ENCODE peak calls at places on chromosomes 2 and 18, in seven cellular contexts. One of them, this sample, is unnamed.
A peak's percentile ranks its signal among the peaks of the same experiment; 100 is the strongest.

GRCh38 chr2:106197878-106198277 is 3.8 kb upstream of the UXS1 start:
- DNase-seq in activated CD4-positive, alpha-beta T cell treated with anti-CD3 and anti-CD28 coated beads, Interleukin-2, amount 50 U/mL, for 4 hours: no peak
- DNase-seq in NCI-H82: no peak
- DNase-seq in pons: no peak
- DNase-seq in central memory CD8-positive, alpha-beta T cell: no peak
- DNase-seq in stimulated activated CD8-positive, alpha-beta memory T cell treated with anti-CD3 and anti-CD28 coated beads, Interleukin-7, amount 100 ng/mL, for 1 hour: no peak
- DNase-seq in neural progenitor cell: no peak
- DNase-seq in this sample: no peak

GRCh38 chr2:88545118-88545517 is 82.1 kb downstream of the EIF2AK3 start:
- DNase-seq in activated CD4-positive, alpha-beta T cell treated with anti-CD3 and anti-CD28 coated beads, Interleukin-2, amount 50 U/mL, for 4 hours: no peak
- DNase-seq in NCI-H82: peak; percentile 79
- DNase-seq in pons: no peak
- DNase-seq in central memory CD8-positive, alpha-beta T cell: no peak
- DNase-seq in stimulated activated CD8-positive, alpha-beta memory T cell treated with anti-CD3 and anti-CD28 coated beads, Interleukin-7, amount 100 ng/mL, for 1 hour: no peak
- DNase-seq in neural progenitor cell: peak; percentile 28
- DNase-seq in this sample: no peak

GRCh38 chr2:196504788-196505187 is 134.7 kb upstream of the CCDC150 start:
- DNase-seq in activated CD4-positive, alpha-beta T cell treated with anti-CD3 and anti-CD28 coated beads, Interleukin-2, amount 50 U/mL, for 4 hours: no peak
- DNase-seq in NCI-H82: no peak
- DNase-seq in pons: no peak
- DNase-seq in central memory CD8-positive, alpha-beta T cell: no peak
- DNase-seq in stimulated activated CD8-positive, alpha-beta memory T cell treated with anti-CD3 and anti-CD28 coated beads, Interleukin-7, amount 100 ng/mL, for 1 hour: no peak
- DNase-seq in neural progenitor cell: no peak
- DNase-seq in this sample: no peak

GRCh38 chr2:26997394-26997793 is 27.0 kb downstream of the MAPRE3 start:
- DNase-seq in activated CD4-positive, alpha-beta T cell treated with anti-CD3 and anti-CD28 coated beads, Interleukin-2, amount 50 U/mL, for 4 hours: no peak
- DNase-seq in NCI-H82: peak; percentile 23
- DNase-seq in pons: no peak
- DNase-seq in central memory CD8-positive, alpha-beta T cell: no peak
- DNase-seq in stimulated activated CD8-positive, alpha-beta memory T cell treated with anti-CD3 and anti-CD28 coated beads, Interleukin-7, amount 100 ng/mL, for 1 hour: no peak
- DNase-seq in neural progenitor cell: peak; percentile 61
- DNase-seq in this sample: no peak

GRCh38 chr2:8797682-8798081 is 39.7 kb downstream of the KIDINS220 start:
- DNase-seq in activated CD4-positive, alpha-beta T cell treated with anti-CD3 and anti-CD28 coated beads, Interleukin-2, amount 50 U/mL, for 4 hours: no peak
- DNase-seq in NCI-H82: no peak
- DNase-seq in pons: no peak
- DNase-seq in central memory CD8-positive, alpha-beta T cell: no peak
- DNase-seq in stimulated activated CD8-positive, alpha-beta memory T cell treated with anti-CD3 and anti-CD28 coated beads, Interleukin-7, amount 100 ng/mL, for 1 hour: no peak
- DNase-seq in neural progenitor cell: no peak
- DNase-seq in this sample: no peak

GRCh38 chr2:64807417-64807816 is 153.7 kb upstream of the SERTAD2 start:
- DNase-seq in activated CD4-positive, alpha-beta T cell treated with anti-CD3 and anti-CD28 coated beads, Interleukin-2, amount 50 U/mL, for 4 hours: peak; percentile 7
- DNase-seq in NCI-H82: no peak
- DNase-seq in pons: no peak
- DNase-seq in central memory CD8-positive, alpha-beta T cell: no peak
- DNase-seq in stimulated activated CD8-positive, alpha-beta memory T cell treated with anti-CD3 and anti-CD28 coated beads, Interleukin-7, amount 100 ng/mL, for 1 hour: no peak
- DNase-seq in neural progenitor cell: no peak
- DNase-seq in this sample: no peak

GRCh38 chr2:157990173-157990572 is 111.5 kb upstream of the UPP2 start:
- DNase-seq in activated CD4-positive, alpha-beta T cell treated with anti-CD3 and anti-CD28 coated beads, Interleukin-2, amount 50 U/mL, for 4 hours: no peak
- DNase-seq in NCI-H82: no peak
- DNase-seq in pons: no peak
- DNase-seq in central memory CD8-positive, alpha-beta T cell: no peak
- DNase-seq in stimulated activated CD8-positive, alpha-beta memory T cell treated with anti-CD3 and anti-CD28 coated beads, Interleukin-7, amount 100 ng/mL, for 1 hour: no peak
- DNase-seq in neural progenitor cell: peak; percentile 68
- DNase-seq in this sample: no peak

GRCh38 chr18:46333371-46334199 is 229.4 kb downstream of the HAUS1 start:
- DNase-seq in activated CD4-positive, alpha-beta T cell treated with anti-CD3 and anti-CD28 coated beads, Interleukin-2, amount 50 U/mL, for 4 hours: no peak
- DNase-seq in NCI-H82: peak; percentile 88
- DNase-seq in pons: peak; percentile 18
- DNase-seq in central memory CD8-positive, alpha-beta T cell: no peak
- DNase-seq in stimulated activated CD8-positive, alpha-beta memory T cell treated with anti-CD3 and anti-CD28 coated beads, Interleukin-7, amount 100 ng/mL, for 1 hour: no peak
- DNase-seq in neural progenitor cell: peak; percentile 86
- DNase-seq in this sample: no peak

GRCh38 chr2:12486205-12487118 is 230.3 kb upstream of the TRIB2 start:
- DNase-seq in activated CD4-positive, alpha-beta T cell treated with anti-CD3 and anti-CD28 coated beads, Interleukin-2, amount 50 U/mL, for 4 hours: no peak
- DNase-seq in NCI-H82: no peak
- DNase-seq in pons: no peak
- DNase-seq in central memory CD8-positive, alpha-beta T cell: no peak
- DNase-seq in stimulated activated CD8-positive, alpha-beta memory T cell treated with anti-CD3 and anti-CD28 coated beads, Interleukin-7, amount 100 ng/mL, for 1 hour: no peak
- DNase-seq in neural progenitor cell: no peak
- DNase-seq in this sample: no peak

GRCh38 chr2:54891901-54892300 is 158.3 kb downstream of the RTN4 start:
- DNase-seq in activated CD4-positive, alpha-beta T cell treated with anti-CD3 and anti-CD28 coated beads, Interleukin-2, amount 50 U/mL, for 4 hours: no peak
- DNase-seq in NCI-H82: no peak
- DNase-seq in pons: no peak
- DNase-seq in central memory CD8-positive, alpha-beta T cell: no peak
- DNase-seq in stimulated activated CD8-positive, alpha-beta memory T cell treated with anti-CD3 and anti-CD28 coated beads, Interleukin-7, amount 100 ng/mL, for 1 hour: no peak
- DNase-seq in neural progenitor cell: no peak
- DNase-seq in this sample: no peak

GRCh38 chr2:217231212-217231611 is 371.3 kb upstream of the TNP1 start:
- DNase-seq in activated CD4-positive, alpha-beta T cell treated with anti-CD3 and anti-CD28 coated beads, Interleukin-2, amount 50 U/mL, for 4 hours: no peak
- DNase-seq in NCI-H82: no peak
- DNase-seq in pons: no peak
- DNase-seq in central memory CD8-positive, alpha-beta T cell: no peak
- DNase-seq in stimulated activated CD8-positive, alpha-beta memory T cell treated with anti-CD3 and anti-CD28 coated beads, Interleukin-7, amount 100 ng/mL, for 1 hour: no peak
- DNase-seq in neural progenitor cell: no peak
- DNase-seq in this sample: no peak

GRCh38 chr2:226122067-226122466 is 677.6 kb downstream of the IRS1 start:
- DNase-seq in activated CD4-positive, alpha-beta T cell treated with anti-CD3 and anti-CD28 coated beads, Interleukin-2, amount 50 U/mL, for 4 hours: no peak
- DNase-seq in NCI-H82: no peak
- DNase-seq in pons: peak; percentile 35
- DNase-seq in central memory CD8-positive, alpha-beta T cell: no peak
- DNase-seq in stimulated activated CD8-positive, alpha-beta memory T cell treated with anti-CD3 and anti-CD28 coated beads, Interleukin-7, amount 100 ng/mL, for 1 hour: no peak
- DNase-seq in neural progenitor cell: no peak
- DNase-seq in this sample: no peak

GRCh38 chr2:190682168-190682567 is 33.3 kb downstream of the NAB1 start:
- DNase-seq in activated CD4-positive, alpha-beta T cell treated with anti-CD3 and anti-CD28 coated beads, Interleukin-2, amount 50 U/mL, for 4 hours: no peak
- DNase-seq in NCI-H82: no peak
- DNase-seq in pons: no peak
- DNase-seq in central memory CD8-positive, alpha-beta T cell: no peak
- DNase-seq in stimulated activated CD8-positive, alpha-beta memory T cell treated with anti-CD3 and anti-CD28 coated beads, Interleukin-7, amount 100 ng/mL, for 1 hour: no peak
- DNase-seq in neural progenitor cell: no peak
- DNase-seq in this sample: no peak

GRCh38 chr2:105321875-105322646 is 7.5 kb downstream of the TGFBRAP1 start:
- DNase-seq in activated CD4-positive, alpha-beta T cell treated with anti-CD3 and anti-CD28 coated beads, Interleukin-2, amount 50 U/mL, for 4 hours: no peak
- DNase-seq in NCI-H82: no peak
- DNase-seq in pons: no peak
- DNase-seq in central memory CD8-positive, alpha-beta T cell: no peak
- DNase-seq in stimulated activated CD8-positive, alpha-beta memory T cell treated with anti-CD3 and anti-CD28 coated beads, Interleukin-7, amount 100 ng/mL, for 1 hour: no peak
- DNase-seq in neural progenitor cell: no peak
- DNase-seq in this sample: no peak

GRCh38 chr2:113175101-113175628 is 1.4 kb downstream of the PSD4 start:
- DNase-seq in activated CD4-positive, alpha-beta T cell treated with anti-CD3 and anti-CD28 coated beads, Interleukin-2, amount 50 U/mL, for 4 hours: no peak
- DNase-seq in NCI-H82: no peak
- DNase-seq in pons: no peak
- DNase-seq in central memory CD8-positive, alpha-beta T cell: peak; percentile 70
- DNase-seq in stimulated activated CD8-positive, alpha-beta memory T cell treated with anti-CD3 and anti-CD28 coated beads, Interleukin-7, amount 100 ng/mL, for 1 hour: no peak
- DNase-seq in neural progenitor cell: no peak
- DNase-seq in this sample: no peak

GRCh38 chr18:11089931-11090715 is 59.2 kb downstream of the PIEZO2 start:
- DNase-seq in activated CD4-positive, alpha-beta T cell treated with anti-CD3 and anti-CD28 coated beads, Interleukin-2, amount 50 U/mL, for 4 hours: no peak
- DNase-seq in NCI-H82: no peak
- DNase-seq in pons: no peak
- DNase-seq in central memory CD8-positive, alpha-beta T cell: no peak
- DNase-seq in stimulated activated CD8-positive, alpha-beta memory T cell treated with anti-CD3 and anti-CD28 coated beads, Interleukin-7, amount 100 ng/mL, for 1 hour: no peak
- DNase-seq in neural progenitor cell: no peak
- DNase-seq in this sample: peak; percentile 43

GRCh38 chr2:237693281-237694039 is 66.1 kb downstream of the LRRFIP1 start:
- DNase-seq in activated CD4-positive, alpha-beta T cell treated with anti-CD3 and anti-CD28 coated beads, Interleukin-2, amount 50 U/mL, for 4 hours: no peak
- DNase-seq in NCI-H82: peak; percentile 39
- DNase-seq in pons: no peak
- DNase-seq in central memory CD8-positive, alpha-beta T cell: no peak
- DNase-seq in stimulated activated CD8-positive, alpha-beta memory T cell treated with anti-CD3 and anti-CD28 coated beads, Interleukin-7, amount 100 ng/mL, for 1 hour: no peak
- DNase-seq in neural progenitor cell: no peak
- DNase-seq in this sample: no peak

GRCh38 chr2:239198221-239198620 is 202.6 kb downstream of the HDAC4 start:
- DNase-seq in activated CD4-positive, alpha-beta T cell treated with anti-CD3 and anti-CD28 coated beads, Interleukin-2, amount 50 U/mL, for 4 hours: no peak
- DNase-seq in NCI-H82: no peak
- DNase-seq in pons: no peak
- DNase-seq in central memory CD8-positive, alpha-beta T cell: no peak
- DNase-seq in stimulated activated CD8-positive, alpha-beta memory T cell treated with anti-CD3 and anti-CD28 coated beads, Interleukin-7, amount 100 ng/mL, for 1 hour: no peak
- DNase-seq in neural progenitor cell: no peak
- DNase-seq in this sample: no peak

GRCh38 chr2:240988146-240988545 is 10.3 kb upstream of the SNED1 start:
- DNase-seq in activated CD4-positive, alpha-beta T cell treated with anti-CD3 and anti-CD28 coated beads, Interleukin-2, amount 50 U/mL, for 4 hours: no peak
- DNase-seq in NCI-H82: no peak
- DNase-seq in pons: no peak
- DNase-seq in central memory CD8-positive, alpha-beta T cell: no peak
- DNase-seq in stimulated activated CD8-positive, alpha-beta memory T cell treated with anti-CD3 and anti-CD28 coated beads, Interleukin-7, amount 100 ng/mL, for 1 hour: no peak
- DNase-seq in neural progenitor cell: no peak
- DNase-seq in this sample: no peak

GRCh38 chr18:3453540-3454364 is 3.8 kb downstream of the TGIF1 start:
- DNase-seq in activated CD4-positive, alpha-beta T cell treated with anti-CD3 and anti-CD28 coated beads, Interleukin-2, amount 50 U/mL, for 4 hours: no peak
- DNase-seq in NCI-H82: no peak
- DNase-seq in pons: peak; percentile 62
- DNase-seq in central memory CD8-positive, alpha-beta T cell: no peak
- DNase-seq in stimulated activated CD8-positive, alpha-beta memory T cell treated with anti-CD3 and anti-CD28 coated beads, Interleukin-7, amount 100 ng/mL, for 1 hour: no peak
- DNase-seq in neural progenitor cell: peak; percentile 77
- DNase-seq in this sample: no peak

GRCh38 chr2:240997856-240998705 is at the start of gene SNED1:
- DNase-seq in activated CD4-positive, alpha-beta T cell treated with anti-CD3 and anti-CD28 coated beads, Interleukin-2, amount 50 U/mL, for 4 hours: peak; percentile 14
- DNase-seq in NCI-H82: peak; percentile 83
- DNase-seq in pons: no peak
- DNase-seq in central memory CD8-positive, alpha-beta T cell: peak; percentile 9
- DNase-seq in stimulated activated CD8-positive, alpha-beta memory T cell treated with anti-CD3 and anti-CD28 coated beads, Interleukin-7, amount 100 ng/mL, for 1 hour: peak; percentile 50
- DNase-seq in neural progenitor cell: peak; percentile 95
- DNase-seq in this sample: no peak

GRCh38 chr2:73156539-73157124 is 43.9 kb upstream of the RAB11FIP5 start:
- DNase-seq in activated CD4-positive, alpha-beta T cell treated with anti-CD3 and anti-CD28 coated beads, Interleukin-2, amount 50 U/mL, for 4 hours: no peak
- DNase-seq in NCI-H82: peak; percentile 72
- DNase-seq in pons: peak; percentile 33
- DNase-seq in central memory CD8-positive, alpha-beta T cell: no peak
- DNase-seq in stimulated activated CD8-positive, alpha-beta memory T cell treated with anti-CD3 and anti-CD28 coated beads, Interleukin-7, amount 100 ng/mL, for 1 hour: no peak
- DNase-seq in neural progenitor cell: peak; percentile 87
- DNase-seq in this sample: peak; percentile 42

GRCh38 chr18:79527656-79528055 is 131.9 kb downstream of the NFATC1 start:
- DNase-seq in activated CD4-positive, alpha-beta T cell treated with anti-CD3 and anti-CD28 coated beads, Interleukin-2, amount 50 U/mL, for 4 hours: no peak
- DNase-seq in NCI-H82: no peak
- DNase-seq in pons: no peak
- DNase-seq in central memory CD8-positive, alpha-beta T cell: no peak
- DNase-seq in stimulated activated CD8-positive, alpha-beta memory T cell treated with anti-CD3 and anti-CD28 coated beads, Interleukin-7, amount 100 ng/mL, for 1 hour: no peak
- DNase-seq in neural progenitor cell: no peak
- DNase-seq in this sample: no peak

GRCh38 chr18:56501896-56502295 is 136.5 kb downstream of the TXNL1 start:
- DNase-seq in activated CD4-positive, alpha-beta T cell treated with anti-CD3 and anti-CD28 coated beads, Interleukin-2, amount 50 U/mL, for 4 hours: no peak
- DNase-seq in NCI-H82: no peak
- DNase-seq in pons: peak; percentile 6
- DNase-seq in central memory CD8-positive, alpha-beta T cell: no peak
- DNase-seq in stimulated activated CD8-positive, alpha-beta memory T cell treated with anti-CD3 and anti-CD28 coated beads, Interleukin-7, amount 100 ng/mL, for 1 hour: no peak
- DNase-seq in neural progenitor cell: no peak
- DNase-seq in this sample: no peak

GRCh38 chr2:24971300-24971549 is 530 bp downstream of the DNAJC27 start:
- DNase-seq in activated CD4-positive, alpha-beta T cell treated with anti-CD3 and anti-CD28 coated beads, Interleukin-2, amount 50 U/mL, for 4 hours: no peak
- DNase-seq in NCI-H82: no peak
- DNase-seq in pons: no peak
- DNase-seq in central memory CD8-positive, alpha-beta T cell: no peak
- DNase-seq in stimulated activated CD8-positive, alpha-beta memory T cell treated with anti-CD3 and anti-CD28 coated beads, Interleukin-7, amount 100 ng/mL, for 1 hour: no peak
- DNase-seq in neural progenitor cell: no peak
- DNase-seq in this sample: no peak

GRCh38 chr2:216235462-216235861 is 126.3 kb downstream of the XRCC5 start:
- DNase-seq in activated CD4-positive, alpha-beta T cell treated with anti-CD3 and anti-CD28 coated beads, Interleukin-2, amount 50 U/mL, for 4 hours: no peak
- DNase-seq in NCI-H82: no peak
- DNase-seq in pons: no peak
- DNase-seq in central memory CD8-positive, alpha-beta T cell: no peak
- DNase-seq in stimulated activated CD8-positive, alpha-beta memory T cell treated with anti-CD3 and anti-CD28 coated beads, Interleukin-7, amount 100 ng/mL, for 1 hour: no peak
- DNase-seq in neural progenitor cell: no peak
- DNase-seq in this sample: no peak

GRCh38 chr2:231856959-231857358 is 69.2 kb downstream of the NPPC start:
- DNase-seq in activated CD4-positive, alpha-beta T cell treated with anti-CD3 and anti-CD28 coated beads, Interleukin-2, amount 50 U/mL, for 4 hours: no peak
- DNase-seq in NCI-H82: no peak
- DNase-seq in pons: no peak
- DNase-seq in central memory CD8-positive, alpha-beta T cell: no peak
- DNase-seq in stimulated activated CD8-positive, alpha-beta memory T cell treated with anti-CD3 and anti-CD28 coated beads, Interleukin-7, amount 100 ng/mL, for 1 hour: no peak
- DNase-seq in neural progenitor cell: no peak
- DNase-seq in this sample: no peak

GRCh38 chr2:163319006-163319405 is 416.8 kb downstream of the FIGN start:
- DNase-seq in activated CD4-positive, alpha-beta T cell treated with anti-CD3 and anti-CD28 coated beads, Interleukin-2, amount 50 U/mL, for 4 hours: no peak
- DNase-seq in NCI-H82: no peak
- DNase-seq in pons: no peak
- DNase-seq in central memory CD8-positive, alpha-beta T cell: no peak
- DNase-seq in stimulated activated CD8-positive, alpha-beta memory T cell treated with anti-CD3 and anti-CD28 coated beads, Interleukin-7, amount 100 ng/mL, for 1 hour: no peak
- DNase-seq in neural progenitor cell: no peak
- DNase-seq in this sample: no peak

GRCh38 chr2:70467831-70468810 is 85.5 kb downstream of the TGFA start:
- DNase-seq in activated CD4-positive, alpha-beta T cell treated with anti-CD3 and anti-CD28 coated beads, Interleukin-2, amount 50 U/mL, for 4 hours: no peak
- DNase-seq in NCI-H82: peak; percentile 37
- DNase-seq in pons: no peak
- DNase-seq in central memory CD8-positive, alpha-beta T cell: no peak
- DNase-seq in stimulated activated CD8-positive, alpha-beta memory T cell treated with anti-CD3 and anti-CD28 coated beads, Interleukin-7, amount 100 ng/mL, for 1 hour: no peak
- DNase-seq in neural progenitor cell: no peak
- DNase-seq in this sample: no peak

GRCh38 chr2:109376115-109376514 is 237.7 kb downstream of the SEPTIN10 start:
- DNase-seq in activated CD4-positive, alpha-beta T cell treated with anti-CD3 and anti-CD28 coated beads, Interleukin-2, amount 50 U/mL, for 4 hours: no peak
- DNase-seq in NCI-H82: no peak
- DNase-seq in pons: no peak
- DNase-seq in central memory CD8-positive, alpha-beta T cell: no peak
- DNase-seq in stimulated activated CD8-positive, alpha-beta memory T cell treated with anti-CD3 and anti-CD28 coated beads, Interleukin-7, amount 100 ng/mL, for 1 hour: no peak
- DNase-seq in neural progenitor cell: no peak
- DNase-seq in this sample: no peak

GRCh38 chr2:191115801-191116200 is 35.0 kb downstream of the STAT4 start:
- DNase-seq in activated CD4-positive, alpha-beta T cell treated with anti-CD3 and anti-CD28 coated beads, Interleukin-2, amount 50 U/mL, for 4 hours: no peak
- DNase-seq in NCI-H82: no peak
- DNase-seq in pons: no peak
- DNase-seq in central memory CD8-positive, alpha-beta T cell: no peak
- DNase-seq in stimulated activated CD8-positive, alpha-beta memory T cell treated with anti-CD3 and anti-CD28 coated beads, Interleukin-7, amount 100 ng/mL, for 1 hour: no peak
- DNase-seq in neural progenitor cell: no peak
- DNase-seq in this sample: no peak

GRCh38 chr2:10424051-10424450 is 24.1 kb downstream of the ODC1 start:
- DNase-seq in activated CD4-positive, alpha-beta T cell treated with anti-CD3 and anti-CD28 coated beads, Interleukin-2, amount 50 U/mL, for 4 hours: no peak
- DNase-seq in NCI-H82: no peak
- DNase-seq in pons: no peak
- DNase-seq in central memory CD8-positive, alpha-beta T cell: no peak
- DNase-seq in stimulated activated CD8-positive, alpha-beta memory T cell treated with anti-CD3 and anti-CD28 coated beads, Interleukin-7, amount 100 ng/mL, for 1 hour: no peak
- DNase-seq in neural progenitor cell: peak; percentile 39
- DNase-seq in this sample: no peak

GRCh38 chr18:9418047-9418690 is 57.1 kb upstream of the RALBP1 start:
- DNase-seq in activated CD4-positive, alpha-beta T cell treated with anti-CD3 and anti-CD28 coated beads, Interleukin-2, amount 50 U/mL, for 4 hours: no peak
- DNase-seq in NCI-H82: no peak
- DNase-seq in pons: no peak
- DNase-seq in central memory CD8-positive, alpha-beta T cell: no peak
- DNase-seq in stimulated activated CD8-positive, alpha-beta memory T cell treated with anti-CD3 and anti-CD28 coated beads, Interleukin-7, amount 100 ng/mL, for 1 hour: no peak
- DNase-seq in neural progenitor cell: no peak
- DNase-seq in this sample: no peak

GRCh38 chr2:47033102-47033880 is 117.7 kb upstream of the MCFD2 start:
- DNase-seq in activated CD4-positive, alpha-beta T cell treated with anti-CD3 and anti-CD28 coated beads, Interleukin-2, amount 50 U/mL, for 4 hours: no peak
- DNase-seq in NCI-H82: no peak
- DNase-seq in pons: no peak
- DNase-seq in central memory CD8-positive, alpha-beta T cell: no peak
- DNase-seq in stimulated activated CD8-positive, alpha-beta memory T cell treated with anti-CD3 and anti-CD28 coated beads, Interleukin-7, amount 100 ng/mL, for 1 hour: no peak
- DNase-seq in neural progenitor cell: peak; percentile 25
- DNase-seq in this sample: no peak

GRCh38 chr18:501406-501714 is 859 bp upstream of the COLEC12 start:
- DNase-seq in activated CD4-positive, alpha-beta T cell treated with anti-CD3 and anti-CD28 coated beads, Interleukin-2, amount 50 U/mL, for 4 hours: no peak
- DNase-seq in NCI-H82: no peak
- DNase-seq in pons: no peak
- DNase-seq in central memory CD8-positive, alpha-beta T cell: no peak
- DNase-seq in stimulated activated CD8-positive, alpha-beta memory T cell treated with anti-CD3 and anti-CD28 coated beads, Interleukin-7, amount 100 ng/mL, for 1 hour: no peak
- DNase-seq in neural progenitor cell: peak; percentile 44
- DNase-seq in this sample: no peak

GRCh38 chr18:10230072-10230471 is 224.4 kb upstream of the APCDD1 start:
- DNase-seq in activated CD4-positive, alpha-beta T cell treated with anti-CD3 and anti-CD28 coated beads, Interleukin-2, amount 50 U/mL, for 4 hours: no peak
- DNase-seq in NCI-H82: peak; percentile 17
- DNase-seq in pons: no peak
- DNase-seq in central memory CD8-positive, alpha-beta T cell: no peak
- DNase-seq in stimulated activated CD8-positive, alpha-beta memory T cell treated with anti-CD3 and anti-CD28 coated beads, Interleukin-7, amount 100 ng/mL, for 1 hour: no peak
- DNase-seq in neural progenitor cell: no peak
- DNase-seq in this sample: no peak

This sample was measured in GDM1.